ENCODE peak calls at places on chromosomes 6 and 20, in four cellular contexts. One of them, this sample, is unnamed.

GRCh38 chr20:40698744-40699143 is 9.7 kb upstream of the MAFB start:
- DNase-seq in astrocyte: no peak
- DNase-seq in psoas muscle: no peak
- DNase-seq in brain microvascular endothelial cell: no peak
- DNase-seq in this sample: no peak

GRCh38 chr20:43926287-43926686 is 11.6 kb downstream of the TOX2 start:
- DNase-seq in astrocyte: no peak
- DNase-seq in psoas muscle: no peak
- DNase-seq in brain microvascular endothelial cell: no peak
- DNase-seq in this sample: no peak

GRCh38 chr6:44983467-44984365 is 344.4 kb upstream of the RUNX2 start:
- DNase-seq in astrocyte: no peak
- DNase-seq in psoas muscle: no peak
- DNase-seq in brain microvascular endothelial cell: no peak
- DNase-seq in this sample: no peak

GRCh38 chr6:115821798-115822197 is 238.9 kb downstream of the FRK start:
- DNase-seq in astrocyte: no peak
- DNase-seq in psoas muscle: no peak
- DNase-seq in brain microvascular endothelial cell: no peak
- DNase-seq in this sample: no peak

GRCh38 chr6:105363100-105363754 is 39.7 kb downstream of the PREP start:
- DNase-seq in astrocyte: no peak
- DNase-seq in psoas muscle: no peak
- DNase-seq in brain microvascular endothelial cell: peak; percentile 17
- DNase-seq in this sample: no peak

GRCh38 chr6:54892831-54893230 is 46.3 kb downstream of the FAM83B start:
- DNase-seq in astrocyte: peak; percentile 71
- DNase-seq in psoas muscle: no peak
- DNase-seq in brain microvascular endothelial cell: peak; percentile 9
- DNase-seq in this sample: peak; percentile 59

GRCh38 chr6:140879861-140880260 is 1252.9 kb upstream of the GJE1 start:
- DNase-seq in astrocyte: peak; percentile 62
- DNase-seq in psoas muscle: no peak
- DNase-seq in brain microvascular endothelial cell: no peak
- DNase-seq in this sample: no peak

GRCh38 chr6:56381852-56382251 is 134.5 kb upstream of the COL21A1 start:
- DNase-seq in astrocyte: peak; percentile 57
- DNase-seq in psoas muscle: no peak
- DNase-seq in brain microvascular endothelial cell: no peak
- DNase-seq in this sample: no peak

GRCh38 chr6:5422321-5422915 is 161.1 kb downstream of the FARS2 start:
- DNase-seq in astrocyte: peak; percentile 12
- DNase-seq in psoas muscle: no peak
- DNase-seq in brain microvascular endothelial cell: peak; percentile 47
- DNase-seq in this sample: peak; percentile 13

GRCh38 chr20:36865076-36865860 is 10.7 kb upstream of the TLDC2 start:
- DNase-seq in astrocyte: no peak
- DNase-seq in psoas muscle: no peak
- DNase-seq in brain microvascular endothelial cell: no peak
- DNase-seq in this sample: no peak

GRCh38 chr6:92008757-92009502 is 1410.4 kb downstream of the EPHA7 start:
- DNase-seq in astrocyte: no peak
- DNase-seq in psoas muscle: no peak
- DNase-seq in brain microvascular endothelial cell: no peak
- DNase-seq in this sample: no peak

GRCh38 chr6:164252952-164253351 is 838.4 kb downstream of the QKI start:
- DNase-seq in astrocyte: peak; percentile 5
- DNase-seq in psoas muscle: no peak
- DNase-seq in brain microvascular endothelial cell: no peak
- DNase-seq in this sample: no peak

GRCh38 chr6:32147401-32148132 is 4.2 kb downstream of the PRRT1 start:
- DNase-seq in astrocyte: no peak
- DNase-seq in psoas muscle: no peak
- DNase-seq in brain microvascular endothelial cell: no peak
- DNase-seq in this sample: no peak

GRCh38 chr6:48919555-48919954 is 543.5 kb downstream of the MMUT start:
- DNase-seq in astrocyte: no peak
- DNase-seq in psoas muscle: no peak
- DNase-seq in brain microvascular endothelial cell: no peak
- DNase-seq in this sample: no peak

GRCh38 chr20:13684566-13685222 is 46.0 kb upstream of the TASP1 start:
- DNase-seq in astrocyte: no peak
- DNase-seq in psoas muscle: no peak
- DNase-seq in brain microvascular endothelial cell: no peak
- DNase-seq in this sample: no peak

GRCh38 chr20:20603339-20603990 is 109.0 kb downstream of the RALGAPA2 start:
- DNase-seq in astrocyte: no peak
- DNase-seq in psoas muscle: no peak
- DNase-seq in brain microvascular endothelial cell: no peak
- DNase-seq in this sample: no peak

GRCh38 chr6:158595223-158595622 is 35.3 kb downstream of the TMEM181 start:
- DNase-seq in astrocyte: no peak
- DNase-seq in psoas muscle: no peak
- DNase-seq in brain microvascular endothelial cell: no peak
- DNase-seq in this sample: no peak

GRCh38 chr6:26331809-26332226 is 33.2 kb upstream of the BTN3A2 start:
- DNase-seq in astrocyte: no peak
- DNase-seq in psoas muscle: no peak
- DNase-seq in brain microvascular endothelial cell: no peak
- DNase-seq in this sample: no peak

GRCh38 chr6:83592770-83593394 is 80.5 kb downstream of the PRSS35 start:
- DNase-seq in astrocyte: no peak
- DNase-seq in psoas muscle: no peak
- DNase-seq in brain microvascular endothelial cell: peak; percentile 17
- DNase-seq in this sample: peak; percentile 5

GRCh38 chr20:47543006-47543431 is 41.3 kb downstream of the NCOA3 start:
- DNase-seq in astrocyte: peak; percentile 59
- DNase-seq in psoas muscle: no peak
- DNase-seq in brain microvascular endothelial cell: peak; percentile 45
- DNase-seq in this sample: no peak

GRCh38 chr20:53692465-53693067 is 98.9 kb upstream of the ZNF217 start:
- DNase-seq in astrocyte: peak; percentile 95
- DNase-seq in psoas muscle: no peak
- DNase-seq in brain microvascular endothelial cell: peak; percentile 27
- DNase-seq in this sample: peak; percentile 92

GRCh38 chr20:52533401-52533800 is 341.8 kb upstream of the ZFP64 start:
- DNase-seq in astrocyte: no peak
- DNase-seq in psoas muscle: no peak
- DNase-seq in brain microvascular endothelial cell: no peak
- DNase-seq in this sample: no peak

GRCh38 chr6:14655201-14655988 is 537.8 kb downstream of the CD83 start:
- DNase-seq in astrocyte: no peak
- DNase-seq in psoas muscle: no peak
- DNase-seq in brain microvascular endothelial cell: no peak
- DNase-seq in this sample: no peak

GRCh38 chr20:57482148-57482547 is 42.8 kb downstream of the CTCFL start:
- DNase-seq in astrocyte: no peak
- DNase-seq in psoas muscle: no peak
- DNase-seq in brain microvascular endothelial cell: no peak
- DNase-seq in this sample: no peak

GRCh38 chr20:24816907-24817306 is 132.2 kb upstream of the CST7 start:
- DNase-seq in astrocyte: no peak
- DNase-seq in psoas muscle: no peak
- DNase-seq in brain microvascular endothelial cell: no peak
- DNase-seq in this sample: no peak

GRCh38 chr6:30591008-30591407 is 19.8 kb downstream of the ABCF1 start:
- DNase-seq in astrocyte: peak; percentile 41
- DNase-seq in psoas muscle: no peak
- DNase-seq in brain microvascular endothelial cell: no peak
- DNase-seq in this sample: no peak

GRCh38 chr6:144264270-144265060 is 20.7 kb upstream of the UTRN start:
- DNase-seq in astrocyte: peak; percentile 94
- DNase-seq in psoas muscle: no peak
- DNase-seq in brain microvascular endothelial cell: peak; percentile 94
- DNase-seq in this sample: peak; percentile 85

GRCh38 chr20:56773731-56774130 is 144.6 kb downstream of the TFAP2C start:
- DNase-seq in astrocyte: no peak
- DNase-seq in psoas muscle: no peak
- DNase-seq in brain microvascular endothelial cell: no peak
- DNase-seq in this sample: no peak

GRCh38 chr20:24095753-24096152 is 107.2 kb upstream of the GGTLC1 start:
- DNase-seq in astrocyte: no peak
- DNase-seq in psoas muscle: no peak
- DNase-seq in brain microvascular endothelial cell: no peak
- DNase-seq in this sample: no peak

GRCh38 chr20:11810316-11811130 is 107.2 kb upstream of the BTBD3 start:
- DNase-seq in astrocyte: peak; percentile 86
- DNase-seq in psoas muscle: no peak
- DNase-seq in brain microvascular endothelial cell: no peak
- DNase-seq in this sample: peak; percentile 77

GRCh38 chr6:12576389-12576788 is 140.2 kb upstream of the PHACTR1 start:
- DNase-seq in astrocyte: peak; percentile 81
- DNase-seq in psoas muscle: no peak
- DNase-seq in brain microvascular endothelial cell: peak; percentile 31
- DNase-seq in this sample: no peak

GRCh38 chr6:169908403-169908933 is 157.0 kb downstream of the ERMARD start:
- DNase-seq in astrocyte: no peak
- DNase-seq in psoas muscle: no peak
- DNase-seq in brain microvascular endothelial cell: no peak
- DNase-seq in this sample: no peak

GRCh38 chr20:17646901-17647301 is 35.1 kb downstream of the RRBP1 start:
- DNase-seq in astrocyte: no peak
- DNase-seq in psoas muscle: peak; percentile 51
- DNase-seq in brain microvascular endothelial cell: no peak
- DNase-seq in this sample: no peak

GRCh38 chr20:19288636-19289035 is 76.2 kb downstream of the SLC24A3 start:
- DNase-seq in astrocyte: no peak
- DNase-seq in psoas muscle: no peak
- DNase-seq in brain microvascular endothelial cell: no peak
- DNase-seq in this sample: no peak

GRCh38 chr20:37081717-37082289 is 14.0 kb downstream of the RBL1 start:
- DNase-seq in astrocyte: no peak
- DNase-seq in psoas muscle: no peak
- DNase-seq in brain microvascular endothelial cell: peak; percentile 24
- DNase-seq in this sample: no peak

GRCh38 chr6:168163096-168163731 is 84.2 kb upstream of the FRMD1 start:
- DNase-seq in astrocyte: peak; percentile 34
- DNase-seq in psoas muscle: no peak
- DNase-seq in brain microvascular endothelial cell: peak; percentile 52
- DNase-seq in this sample: no peak

GRCh38 chr6:152636675-152637421 is at the start of gene SYNE1:
- DNase-seq in astrocyte: peak; percentile 14
- DNase-seq in psoas muscle: peak; percentile 59
- DNase-seq in brain microvascular endothelial cell: no peak
- DNase-seq in this sample: peak; percentile 29

GRCh38 chr6:45590225-45590624 is 212.5 kb upstream of the SUPT3H start:
- DNase-seq in astrocyte: peak; percentile 92
- DNase-seq in psoas muscle: no peak
- DNase-seq in brain microvascular endothelial cell: peak; percentile 20
- DNase-seq in this sample: no peak

GRCh38 chr6:35016417-35017221 is 124.5 kb downstream of the TCP11 start:
- DNase-seq in astrocyte: peak; percentile 67
- DNase-seq in psoas muscle: peak; percentile 56
- DNase-seq in brain microvascular endothelial cell: no peak
- DNase-seq in this sample: peak; percentile 41

GRCh38 chr20:1535420-1536175 is 21.9 kb downstream of the SIRPD start:
- DNase-seq in astrocyte: no peak
- DNase-seq in psoas muscle: no peak
- DNase-seq in brain microvascular endothelial cell: no peak
- DNase-seq in this sample: no peak
- H3K4me3 ChIP-seq in astrocyte: no peak overlapping the region
- H3K4me3 ChIP-seq in psoas muscle: no peak overlapping the region
- H3K4me3 ChIP-seq in brain microvascular endothelial cell: no peak overlapping the region
- H3K4me3 ChIP-seq in this sample: no peak overlapping the region

GRCh38 chr20:32231245-32231644 is 23.6 kb downstream of the POFUT1 start:
- DNase-seq in astrocyte: no peak
- DNase-seq in psoas muscle: no peak
- DNase-seq in brain microvascular endothelial cell: peak; percentile 26
- DNase-seq in this sample: no peak

GRCh38 chr20:32231847-32232246 is 24.2 kb downstream of the POFUT1 start:
- DNase-seq in astrocyte: no peak
- DNase-seq in psoas muscle: no peak
- DNase-seq in brain microvascular endothelial cell: peak; percentile 33
- DNase-seq in this sample: no peak

GRCh38 chr20:32232487-32232886 is 24.8 kb downstream of the POFUT1 start:
- DNase-seq in astrocyte: no peak
- DNase-seq in psoas muscle: no peak
- DNase-seq in brain microvascular endothelial cell: no peak
- DNase-seq in this sample: no peak

GRCh38 chr20:32229351-32229750 is 21.7 kb downstream of the POFUT1 start:
- DNase-seq in astrocyte: no peak
- DNase-seq in psoas muscle: no peak
- DNase-seq in brain microvascular endothelial cell: no peak
- DNase-seq in this sample: no peak

DNA sequence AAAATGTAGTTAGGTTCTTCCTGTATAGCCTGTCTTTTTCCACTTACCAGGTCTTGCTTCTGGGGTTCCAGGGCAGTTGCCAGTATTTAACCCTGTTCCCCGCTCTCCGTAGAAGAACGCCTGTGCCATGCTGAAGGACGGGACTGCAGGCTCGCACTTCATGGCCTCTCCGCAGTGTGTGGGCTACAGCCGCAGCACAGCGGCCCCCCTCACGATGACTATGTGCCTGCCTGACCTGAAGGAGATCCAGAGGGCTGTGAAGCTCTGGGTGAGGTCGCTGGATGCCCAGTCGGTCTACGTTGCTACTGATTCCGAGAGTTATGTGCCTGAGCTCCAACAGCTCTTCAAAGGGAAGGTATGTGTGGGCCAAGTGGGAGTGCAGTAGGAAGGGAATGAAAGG is 23.0 kb downstream of the POFUT1 start:
- DNase-seq in astrocyte: no peak
- DNase-seq in psoas muscle: no peak
- DNase-seq in brain microvascular endothelial cell: no peak
- DNase-seq in this sample: no peak
- H3K36me3 ChIP-seq in astrocyte: peaks cover 25% of the 10 kb centered on the region
- H3K36me3 ChIP-seq in psoas muscle: peaks cover 89% of the 10 kb centered on the region
- H3K36me3 ChIP-seq in brain microvascular endothelial cell: peaks cover 54% of the 10 kb centered on the region
- H3K36me3 ChIP-seq in this sample: peaks cover 72% of the 10 kb centered on the region

GRCh38 chr6:166474721-166475565 is 92.2 kb upstream of the MPC1 start:
- DNase-seq in astrocyte: no peak
- DNase-seq in psoas muscle: no peak
- DNase-seq in brain microvascular endothelial cell: no peak
- DNase-seq in this sample: no peak
- H3K4me3 ChIP-seq in astrocyte: no peak overlapping the region
- H3K4me3 ChIP-seq in psoas muscle: no peak overlapping the region
- H3K4me3 ChIP-seq in brain microvascular endothelial cell: no peak overlapping the region
- H3K4me3 ChIP-seq in this sample: no peak overlapping the region

DNA sequence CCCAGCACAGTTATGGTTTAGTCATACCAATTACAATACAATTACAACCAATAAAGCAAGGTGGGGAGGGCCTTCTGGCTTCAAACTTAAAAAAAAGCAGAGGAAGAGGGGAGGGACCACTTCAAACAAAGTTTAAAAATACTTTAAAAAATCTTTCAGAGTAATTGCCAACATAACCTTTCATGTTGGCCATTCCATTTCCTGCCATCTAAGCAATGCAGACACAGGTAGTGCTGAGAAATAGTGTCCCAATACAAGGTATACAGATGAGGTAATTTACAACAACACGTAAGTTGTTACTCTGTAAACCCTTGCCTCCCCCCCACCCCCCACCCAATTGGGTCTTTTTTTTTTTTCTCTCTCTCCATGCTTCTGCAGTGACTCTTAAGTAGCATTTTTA is 18.8 kb upstream of the TBC1D20 start:
- DNase-seq in astrocyte: no peak
- DNase-seq in psoas muscle: no peak
- DNase-seq in brain microvascular endothelial cell: no peak
- DNase-seq in this sample: no peak
- H3K36me3 ChIP-seq in astrocyte: peaks cover 50% of the 10 kb centered on the region
- H3K36me3 ChIP-seq in psoas muscle: peaks cover 58% of the 10 kb centered on the region
- H3K36me3 ChIP-seq in brain microvascular endothelial cell: peaks cover 46% of the 10 kb centered on the region
- H3K36me3 ChIP-seq in this sample: peaks cover 27% of the 10 kb centered on the region

GRCh38 chr6:46863791-46864190 is 57.9 kb downstream of the ADGRF5 start:
- DNase-seq in astrocyte: no peak
- DNase-seq in psoas muscle: no peak
- DNase-seq in brain microvascular endothelial cell: no peak
- DNase-seq in this sample: no peak
- H3K4me3 ChIP-seq in astrocyte: no peak overlapping the region
- H3K4me3 ChIP-seq in psoas muscle: no peak overlapping the region
- H3K4me3 ChIP-seq in brain microvascular endothelial cell: no peak overlapping the region
- H3K4me3 ChIP-seq in this sample: no peak overlapping the region